ENCODE peak calls at places on chromosomes 6 and 20, in seven cellular contexts. P is neuronal stem cell, A is mesenchymal stem cell, O is mesendoderm, W is H1, I is H9, Q is trophoblast cell. E is an unnamed sample.

GRCh38 chr20:33027769-33028751 is 3.4 kb upstream of the BPIFB6 start:
- DNase-seq in P (no peak), O (no peak), A (no peak), I (no peak), W (no peak), Q (no peak), E (no peak)

GRCh38 chr6:160428069-160428430 is 79.9 kb downstream of the SLC22A3 start:
- DNase-seq in Q (no peak), W (no peak), P (no peak), I (no peak), A (no peak), O (no peak), E (no peak)

GRCh38 chr6:7589221-7589620 is 777 bp upstream of the SNRNP48 start:
- DNase-seq in W (no peak), A (no peak), P (no peak), I (no peak), O (no peak), Q (no peak), E (no peak)

GRCh38 chr6:3743541-3743940 is 8.0 kb downstream of the PXDC1 start:
- DNase-seq in O (no peak), A (no peak), P (no peak), I (no peak), W (no peak), Q (no peak), E (no peak)

GRCh38 chr6:142399739-142400138 is 97.9 kb downstream of the ADGRG6 start:
- DNase-seq in I (no peak), W (no peak), Q (no peak), O (no peak), A (no peak), P (no peak), E (no peak)

GRCh38 chr20:24795444-24795843 is 153.6 kb upstream of the CST7 start:
- DNase-seq in A (no peak), O (no peak), I (no peak), P (no peak), Q (no peak), W (no peak), E (peak)

GRCh38 chr20:57831326-57831991 is 121.6 kb upstream of the PMEPA1 start:
- DNase-seq in Q (no peak), P (no peak), A (no peak), O (no peak), W (no peak), I (no peak), E (no peak)

GRCh38 chr6:74936886-74937285 is 269.0 kb downstream of the COL12A1 start:
- DNase-seq in I (no peak), A (no peak), W (no peak), O (peak), Q (no peak), P (no peak), E (peak)

GRCh38 chr6:157512081-157512682 is 131.2 kb downstream of the ZDHHC14 start:
- DNase-seq in I (no peak), Q (no peak), P (no peak), W (no peak), O (no peak), A (no peak), E (no peak)

GRCh38 chr6:36837686-36838085 is 1.6 kb downstream of the CPNE5 start:
- DNase-seq in I (no peak), W (no peak), A (no peak), Q (no peak), O (no peak), P (no peak), E (no peak)

GRCh38 chr6:36838896-36839818 is at the start of gene CPNE5:
- DNase-seq in O (peak), Q (no peak), I (no peak), A (no peak), P (no peak), W (no peak), E (no peak)

GRCh38 chr6:36836091-36836770 is 3.0 kb downstream of the CPNE5 start:
- DNase-seq in O (no peak), A (no peak), P (no peak), I (no peak), W (no peak), Q (no peak), E (no peak)

GRCh38 chr6:36834576-36835293 is 4.5 kb downstream of the CPNE5 start:
- DNase-seq in A (no peak), O (peak), I (no peak), Q (peak), P (no peak), W (no peak), E (no peak)

DNA sequence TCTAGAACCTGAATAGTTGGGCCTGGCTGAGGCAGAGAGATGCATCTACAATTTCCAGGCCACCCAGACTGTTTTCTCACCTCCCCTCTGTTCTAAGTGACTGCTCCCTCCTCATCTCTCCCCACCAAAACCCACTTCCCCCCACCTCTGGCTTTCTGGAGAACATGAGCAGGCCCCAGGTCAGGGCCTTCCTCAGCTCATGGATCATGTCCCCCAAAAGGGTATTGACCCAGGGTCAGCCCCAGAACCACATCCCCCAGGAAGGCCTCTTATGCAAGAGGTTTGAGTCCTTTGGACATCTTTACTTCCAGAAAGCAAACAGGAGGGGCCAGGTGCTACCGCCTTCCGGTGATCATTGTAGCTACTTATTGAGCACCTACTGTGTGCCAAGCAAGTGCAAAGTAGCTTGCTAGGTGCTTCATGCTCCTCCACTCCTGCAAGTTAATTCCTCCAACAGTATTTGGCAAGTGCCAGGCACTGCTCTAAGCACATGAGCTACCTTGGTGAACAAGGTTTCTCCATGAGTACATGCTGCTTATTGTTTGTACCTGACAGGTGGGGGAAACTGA is 2.4 kb downstream of the CPNE5 start:
- DNase-seq in I (no peak), O (no peak), A (no peak), P (no peak), W (no peak), Q (no peak), E (no peak)
- H3K18ac ChIP-seq in I (no peak), O (no peak), A (no peak), P (no peak), W (no peak), Q (no peak), E (no peak)

DNA sequence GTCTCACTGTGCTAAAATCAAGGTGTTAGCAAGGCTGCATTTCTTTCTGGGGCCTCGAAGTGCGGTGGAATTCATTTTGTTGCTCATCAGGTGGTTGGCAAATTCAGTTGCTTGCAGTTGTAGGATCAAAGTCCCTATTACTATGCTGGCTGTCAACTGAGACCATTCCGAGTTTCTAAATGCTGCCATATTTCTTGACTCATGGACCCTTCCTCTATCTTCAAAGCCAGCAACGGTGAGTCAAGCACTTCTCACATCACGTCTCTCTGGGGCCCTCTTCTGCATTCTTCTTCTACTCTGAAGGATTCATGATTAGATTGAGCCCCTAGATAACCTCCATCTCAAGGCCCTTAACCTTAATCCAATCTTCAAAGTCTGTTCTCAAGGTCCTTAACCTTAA is 619.7 kb downstream of the HACE1 start:
- DNase-seq in P (no peak), A (no peak), Q (no peak), W (no peak), I (no peak), O (peak), E (no peak)
- H3K18ac ChIP-seq in P (no peak), A (no peak), Q (no peak), W (no peak), I (no peak), O (no peak), E (no peak)

GRCh38 chr6:148837941-148838340 is 91.1 kb downstream of the UST start:
- DNase-seq in Q (no peak), W (no peak), I (no peak), O (no peak), A (no peak), P (no peak), E (no peak)
- H3K18ac ChIP-seq in Q (no peak), W (no peak), I (no peak), O (no peak), A (no peak), P (no peak), E (no peak)

GRCh38 chr20:49698477-49698876 is 15.2 kb downstream of the B4GALT5 start:
- DNase-seq in W (no peak), P (no peak), I (no peak), A (no peak), Q (no peak), O (no peak), E (no peak)
- H3K18ac ChIP-seq in W (no peak), P (no peak), I (no peak), A (no peak), Q (no peak), O (no peak), E (no peak)

DNA sequence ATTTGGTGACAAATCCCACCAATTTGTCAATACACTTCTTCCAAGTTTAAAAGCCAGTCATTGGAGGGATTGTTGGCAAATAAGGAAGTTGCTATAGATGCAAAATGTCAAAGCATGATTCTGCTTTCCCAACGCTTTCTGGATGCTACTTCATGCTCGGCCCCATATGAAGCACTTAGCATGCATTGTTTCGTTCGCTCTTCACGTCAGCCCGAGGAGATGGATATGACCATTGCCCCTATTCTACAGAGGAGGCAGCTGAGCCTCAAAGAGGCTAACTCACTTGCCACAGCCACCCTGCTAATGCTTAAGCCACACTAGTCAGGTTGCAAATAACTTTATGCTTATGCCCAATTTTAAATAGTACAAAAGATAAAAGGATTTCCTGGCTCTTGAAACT is 2.8 kb upstream of the NXT1 start:
- DNase-seq in A (no peak), W (no peak), I (no peak), O (no peak), Q (no peak), P (no peak), E (no peak)
- H3K18ac ChIP-seq in A (no peak), W (no peak), I (no peak), O (no peak), Q (no peak), P (no peak), E (no peak)

GRCh38 chr6:63887011-63887751 is 251.6 kb downstream of the PHF3 start:
- DNase-seq in P (no peak), O (no peak), W (no peak), I (no peak), A (no peak), Q (no peak), E (no peak)
- H3K18ac ChIP-seq in P (no peak), O (no peak), W (no peak), I (no peak), A (no peak), Q (no peak), E (no peak)

GRCh38 chr6:451847-452246 is 60.3 kb downstream of the IRF4 start:
- DNase-seq in W (no peak), P (no peak), I (peak), A (no peak), O (no peak), Q (no peak), E (no peak)

GRCh38 chr6:451336-451735 is 59.8 kb downstream of the IRF4 start:
- DNase-seq in W (no peak), O (no peak), Q (no peak), I (peak), A (no peak), P (no peak), E (no peak)

GRCh38 chr6:448296-449056 is 56.9 kb downstream of the IRF4 start:
- DNase-seq in I (peak), O (no peak), A (no peak), P (no peak), Q (no peak), W (no peak), E (no peak)

GRCh38 chr6:449057-449430 is 57.5 kb downstream of the IRF4 start:
- DNase-seq in O (no peak), Q (no peak), A (no peak), W (no peak), P (no peak), I (peak), E (no peak)

GRCh38 chr6:449486-450419 is 58.2 kb downstream of the IRF4 start:
- DNase-seq in A (no peak), I (peak), W (no peak), P (no peak), O (no peak), Q (no peak), E (no peak)
- H3K18ac ChIP-seq in A (no peak), I (no peak), W (no peak), P (peak), O (no peak), Q (no peak), E (no peak)

GRCh38 chr6:116246089-116246488 is 7.8 kb downstream of the TSPYL4 start:
- DNase-seq in P (no peak), O (no peak), I (no peak), A (peak), W (no peak), Q (no peak), E (peak)

GRCh38 chr6:116244284-116244683 is 9.6 kb downstream of the TSPYL4 start:
- DNase-seq in I (no peak), Q (no peak), P (no peak), W (no peak), O (no peak), A (no peak), E (no peak)

GRCh38 chr6:116251568-116252384 is 2.1 kb downstream of the TSPYL4 start:
- DNase-seq in I (peak), A (peak), P (no peak), W (peak), Q (no peak), O (peak), E (peak)

GRCh38 chr6:116247285-116247684 is 6.6 kb downstream of the TSPYL4 start:
- DNase-seq in I (no peak), Q (no peak), W (no peak), O (no peak), A (no peak), P (no peak), E (no peak)

DNA sequence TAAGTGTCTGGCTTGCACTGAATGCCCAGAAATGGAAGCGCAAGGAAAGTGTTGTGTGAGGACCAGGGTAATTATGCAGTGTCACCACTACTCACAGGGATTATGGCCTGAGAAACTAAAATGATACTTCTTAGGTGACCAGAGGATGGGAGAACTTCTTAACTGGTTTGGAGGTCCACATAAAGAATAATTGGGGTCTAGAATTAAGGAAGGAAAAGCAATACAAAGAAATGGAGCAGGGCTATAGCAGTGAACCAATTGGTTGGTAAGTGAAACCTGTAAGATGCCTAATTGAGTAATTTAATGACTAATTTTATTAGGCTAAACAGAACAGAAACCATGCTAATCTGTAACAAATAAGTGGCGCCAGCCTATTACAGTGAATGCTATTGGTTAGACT is 5.3 kb downstream of the TSPYL4 start:
- DNase-seq in P (no peak), A (no peak), O (no peak), I (no peak), W (no peak), Q (no peak), E (no peak)
- H3K18ac ChIP-seq in P (no peak), A (no peak), O (no peak), I (no peak), W (no peak), Q (no peak), E (no peak)

GRCh38 chr6:51678274-51678673 is 409.1 kb downstream of the PKHD1 start:
- DNase-seq in O (no peak), W (no peak), I (no peak), A (no peak), P (no peak), Q (no peak), E (no peak)
- H3K18ac ChIP-seq in O (no peak), W (no peak), I (no peak), A (no peak), P (no peak), Q (no peak), E (no peak)

GRCh38 chr6:97275809-97276208 is 7.2 kb downstream of the MMS22L start:
- DNase-seq in W (no peak), A (no peak), I (no peak), O (no peak), P (no peak), Q (no peak), E (no peak)

GRCh38 chr6:97282726-97283617 is at the start of gene MMS22L:
- DNase-seq in I (peak), W (peak), O (peak), A (peak), Q (peak), P (peak), E (peak)

GRCh38 chr6:97282238-97282725 is 734 bp downstream of the MMS22L start:
- DNase-seq in Q (no peak), I (no peak), O (peak), P (peak), W (no peak), A (no peak), E (no peak)

GRCh38 chr6:97280766-97281165 is 2.2 kb downstream of the MMS22L start:
- DNase-seq in A (no peak), P (no peak), O (no peak), W (no peak), I (no peak), Q (no peak), E (no peak)
- H3K18ac ChIP-seq in A (no peak), P (no peak), O (no peak), W (no peak), I (no peak), Q (no peak), E (no peak)